ENCODE peak calls at places on chromosomes 3 and 15, in six cellular contexts. V, L, J, Y, U and E are unnamed samples.

GRCh38 chr3:149180057-149180573 is 41.5 kb downstream of the CP start:
- DNase-seq in U (peak; percentile 97), Y (peak; percentile 100), J (no peak), L (peak; percentile 100), V (peak; percentile 99), E (no peak)

GRCh38 chr3:102673271-102674115 is 238.7 kb downstream of the ZPLD1 start:
- DNase-seq in U (no peak), V (peak; percentile 69), Y (peak; percentile 59), L (peak; percentile 58), J (peak; percentile 34), E (peak; percentile 47)

GRCh38 chr3:168752339-168752738 is 656.6 kb upstream of the GOLIM4 start:
- DNase-seq in J (no peak), U (no peak), L (no peak), Y (no peak), V (no peak), E (no peak)

GRCh38 chr3:10986592-10986991 is 6.0 kb upstream of the SLC6A1 start:
- DNase-seq in Y (no peak), J (no peak), L (no peak), V (no peak), U (no peak), E (no peak)

GRCh38 chr3:138043266-138044029 is 33.5 kb downstream of the CLDN18 start:
- DNase-seq in U (peak; percentile 61), V (peak; percentile 72), L (peak; percentile 82), J (no peak), Y (peak; percentile 86), E (no peak)

GRCh38 chr3:98376631-98377030 is 13.8 kb upstream of the OR5K3 start:
- DNase-seq in J (no peak), V (no peak), Y (no peak), L (no peak), U (no peak), E (no peak)

GRCh38 chr3:45486136-45486535 is 97.8 kb downstream of the LARS2 start:
- DNase-seq in J (no peak), V (peak; percentile 80), Y (peak; percentile 81), U (no peak), L (peak; percentile 77), E (no peak)

GRCh38 chr15:66388057-66388363 is 1.3 kb downstream of the MAP2K1 start:
- DNase-seq in Y (no peak), L (no peak), J (no peak), U (no peak), V (no peak), E (no peak)

GRCh38 chr15:45387379-45388007 is 9.1 kb upstream of the GATM start:
- DNase-seq in V (no peak), J (no peak), L (no peak), Y (no peak), U (no peak), E (no peak)

GRCh38 chr3:194133661-194134230 is 2.2 kb upstream of the HES1 start:
- DNase-seq in U (no peak), J (no peak), Y (peak; percentile 74), L (peak; percentile 73), V (peak; percentile 78), E (peak; percentile 32)

GRCh38 chr15:67914537-67915373 is 74.9 kb upstream of the RNU6-1 start:
- DNase-seq in U (no peak), J (no peak), V (peak; percentile 80), L (peak; percentile 74), Y (peak; percentile 47), E (no peak)

GRCh38 chr3:78497025-78497424 is 1270.8 kb downstream of the ROBO1 start:
- DNase-seq in U (no peak), Y (no peak), L (no peak), J (no peak), V (no peak), E (no peak)

GRCh38 chr3:134743006-134743405 is 52.1 kb upstream of the EPHB1 start:
- DNase-seq in U (no peak), L (no peak), J (no peak), V (no peak), Y (no peak), E (no peak)

GRCh38 chr3:194407423-194407822 is 8.4 kb upstream of the GP5 start:
- DNase-seq in J (no peak), Y (peak; percentile 58), V (peak; percentile 47), U (no peak), L (peak; percentile 48), E (no peak)

GRCh38 chr3:114553949-114554593 is 260.2 kb downstream of the TIGIT start:
- DNase-seq in L (no peak), Y (no peak), J (no peak), V (no peak), U (no peak), E (no peak)

GRCh38 chr3:127275287-127275781 is 12.5 kb downstream of the PRR20G start:
- DNase-seq in L (no peak), Y (no peak), U (no peak), V (peak; percentile 5), J (no peak), E (no peak)

GRCh38 chr3:58026598-58026997 is 18.4 kb downstream of the FLNB start:
- DNase-seq in J (no peak), L (no peak), V (no peak), U (no peak), Y (no peak), E (no peak)

GRCh38 chr3:114452176-114452744 is 158.4 kb downstream of the TIGIT start:
- DNase-seq in V (no peak), Y (no peak), L (no peak), J (no peak), U (no peak), E (no peak)

GRCh38 chr3:105365536-105366301 is 990 bp upstream of the ALCAM start:
- DNase-seq in Y (peak; percentile 73), J (no peak), V (peak; percentile 65), L (peak; percentile 83), U (no peak), E (no peak)

GRCh38 chr15:90036806-90037509 is 35.8 kb downstream of the ZNF710 start:
- DNase-seq in Y (no peak), J (no peak), U (no peak), L (no peak), V (no peak), E (no peak)

GRCh38 chr3:131794766-131795381 is 239.9 kb downstream of the CPNE4 start:
- DNase-seq in U (peak; percentile 21), V (peak; percentile 79), L (peak; percentile 76), Y (peak; percentile 79), J (no peak), E (no peak)

GRCh38 chr15:96253137-96253747 is 77.3 kb upstream of the NR2F2 start:
- DNase-seq in U (no peak), L (no peak), J (no peak), V (no peak), Y (no peak), E (no peak)

GRCh38 chr15:70523192-70523591 is 240.2 kb downstream of the UACA start:
- DNase-seq in J (no peak), Y (no peak), L (no peak), U (no peak), V (no peak), E (no peak)

GRCh38 chr3:138114431-138114918 is 933 bp downstream of the DZIP1L start:
- DNase-seq in L (peak; percentile 36), V (peak; percentile 38), J (no peak), Y (peak; percentile 24), U (peak; percentile 5), E (no peak)

GRCh38 chr15:52523192-52523591 is 5.5 kb downstream of the MYO5A start:
- DNase-seq in Y (peak; percentile 52), J (no peak), L (peak; percentile 41), V (peak; percentile 23), U (peak; percentile 76), E (no peak)

GRCh38 chr3:98657429-98657828 is 64.0 kb upstream of the CPOX start:
- DNase-seq in Y (no peak), J (no peak), V (no peak), U (no peak), L (no peak), E (no peak)

GRCh38 chr15:41878355-41878699 is 15.5 kb downstream of the SPTBN5 start:
- DNase-seq in U (no peak), V (no peak), L (no peak), Y (no peak), J (no peak), E (no peak)

GRCh38 chr3:104126463-104126862 is 1240.2 kb upstream of the ALCAM start:
- DNase-seq in J (no peak), Y (no peak), U (no peak), L (no peak), V (no peak), E (no peak)

DNA sequence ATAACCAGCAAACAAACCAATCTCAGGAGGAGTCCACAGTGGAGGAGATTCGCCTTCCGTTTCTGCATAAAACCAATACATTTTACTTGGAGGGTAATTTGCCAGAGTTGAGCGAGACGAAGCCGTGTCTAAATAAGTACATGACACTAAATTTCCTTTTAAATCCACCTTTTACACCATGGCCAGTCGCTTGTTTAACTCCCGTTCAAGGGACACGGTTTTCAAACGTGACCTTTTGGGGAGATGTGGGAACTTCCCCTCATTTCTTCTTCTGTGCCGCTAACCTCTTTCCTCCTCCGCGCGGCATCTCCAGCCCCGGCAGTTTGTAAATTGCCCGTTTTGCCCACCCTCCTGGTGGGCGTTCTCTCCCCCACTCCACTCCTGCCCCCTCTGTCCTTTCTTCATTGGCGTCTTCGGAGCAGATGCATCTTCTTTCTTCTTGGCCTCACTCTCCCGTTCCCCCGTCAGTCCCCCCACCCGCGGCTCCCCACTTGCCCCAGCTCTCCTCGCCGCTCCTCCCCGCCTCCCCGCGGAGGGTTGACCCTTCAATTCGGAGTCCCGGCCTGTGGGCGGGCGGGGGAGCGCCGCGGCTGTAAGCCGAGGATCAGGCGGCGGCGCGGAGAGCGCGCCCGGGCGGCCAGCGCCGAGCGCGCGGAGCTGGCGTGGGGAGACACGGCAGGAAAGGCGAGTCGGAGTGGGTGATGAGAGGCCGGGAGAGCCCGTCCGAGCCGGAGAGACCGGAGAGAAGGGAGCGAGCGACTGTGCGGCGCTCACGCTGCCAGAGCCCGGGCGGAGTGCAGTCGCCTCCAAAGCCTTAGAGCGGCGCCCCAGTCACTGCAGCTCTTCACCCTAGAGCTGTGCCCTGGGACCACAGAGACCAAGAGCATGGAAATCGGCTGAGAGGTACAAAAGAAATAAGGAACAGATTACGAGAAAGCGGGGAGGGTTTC is at the start of gene NLGN1:
- DNase-seq in Y (peak; percentile 67), L (peak; percentile 78), V (peak; percentile 82), J (no peak), U (peak; percentile 16), E (peak; percentile 16)
- TF ChIP-seq CTCF in Y (peak; percentile 19), L (peak; percentile 32), V (peak; percentile 40), J (no peak), U (peak; percentile 27), E (no peak)

GRCh38 chr3:13047296-13048165 is 25.7 kb downstream of the IQSEC1 start:
- DNase-seq in U (no peak), L (no peak), V (no peak), J (no peak), Y (no peak), E (no peak)
- TF ChIP-seq CTCF in U (no peak), L (no peak), V (peak; percentile 11), J (no peak), Y (no peak), E (no peak)

GRCh38 chr3:185046623-185047022 is 106.2 kb downstream of the C3orf70 start:
- DNase-seq in L (no peak), U (no peak), V (no peak), J (no peak), Y (no peak), E (no peak)

GRCh38 chr3:185052631-185053030 is 100.2 kb downstream of the C3orf70 start:
- DNase-seq in V (no peak), U (no peak), J (no peak), Y (no peak), L (no peak), E (no peak)

GRCh38 chr3:185049710-185050109 is 103.2 kb downstream of the C3orf70 start:
- DNase-seq in U (no peak), L (no peak), V (no peak), Y (no peak), J (no peak), E (no peak)
- TF ChIP-seq CTCF in U (no peak), L (no peak), V (no peak), Y (no peak), J (no peak), E (no peak)

GRCh38 chr15:58308742-58309355 is 122.9 kb upstream of the LIPC start:
- DNase-seq in L (no peak), V (no peak), Y (no peak), U (no peak), J (no peak), E (no peak)
- TF ChIP-seq CTCF in L (no peak), V (no peak), Y (no peak), U (no peak), J (no peak), E (no peak)